ENCODE peak calls at places on chromosome 1, in six cellular contexts. X is neural progenitor cell, Z is mesendoderm, Q is GM23248, P is neuronal stem cell, N is endothelial cell of umbilical vein. K is an unnamed sample.
A peak's percentile ranks its signal among the peaks of the same experiment; 100 is the strongest.

GRCh38 chr1:184315254-184315653 is 71.6 kb upstream of the C1orf21 start:
- DNase-seq in Z (no peak), N (no peak), P (no peak), Q (peak; percentile 75), X (no peak), K (peak; percentile 82)

GRCh38 chr1:94106716-94107115 is 14.2 kb downstream of the ABCA4 start:
- DNase-seq in Q (peak; percentile 22), P (no peak), X (no peak), Z (no peak), N (no peak), K (no peak)

GRCh38 chr1:158931055-158931737 is at the start of gene PYHIN1:
- DNase-seq in P (no peak), X (no peak), N (no peak), Z (no peak), Q (no peak), K (no peak)

GRCh38 chr1:240000634-240001033 is 91.0 kb upstream of the FMN2 start:
- DNase-seq in Q (peak; percentile 79), P (no peak), Z (no peak), N (no peak), X (no peak), K (peak; percentile 86)

GRCh38 chr1:110816945-110817344 is 56.0 kb upstream of the CD53 start:
- DNase-seq in Q (no peak), P (no peak), X (no peak), N (no peak), Z (no peak), K (no peak)

GRCh38 chr1:18666317-18666920 is 35.8 kb downstream of the PAX7 start:
- DNase-seq in X (no peak), Q (no peak), P (no peak), N (no peak), Z (no peak), K (no peak)

GRCh38 chr1:50109647-50110075 is 941 bp downstream of the ELAVL4 start:
- DNase-seq in Q (peak; percentile 4), Z (no peak), X (no peak), N (no peak), P (no peak), K (no peak)

GRCh38 chr1:34681481-34682451 is 73.1 kb upstream of the GJB5 start:
- DNase-seq in X (peak; percentile 62), Q (peak; percentile 45), N (peak; percentile 46), P (peak; percentile 44), Z (peak; percentile 86), K (peak; percentile 62)

GRCh38 chr1:188425687-188426086 is 1596.9 kb downstream of the PLA2G4A start:
- DNase-seq in X (no peak), Z (no peak), N (peak; percentile 45), P (no peak), Q (peak; percentile 16), K (peak; percentile 77)

GRCh38 chr1:65658122-65658521 is 134.6 kb upstream of the PDE4B start:
- DNase-seq in P (no peak), Z (no peak), X (no peak), N (no peak), Q (peak; percentile 44), K (peak; percentile 6)

GRCh38 chr1:109846148-109846547 is 64.5 kb upstream of the CSF1 start:
- DNase-seq in Q (no peak), X (peak; percentile 43), Z (no peak), N (no peak), P (no peak), K (no peak)

GRCh38 chr1:36115931-36116330 is 9.1 kb downstream of the COL8A2 start:
- DNase-seq in X (no peak), N (no peak), P (no peak), Q (peak; percentile 84), Z (no peak), K (peak; percentile 73)

GRCh38 chr1:4397196-4397595 is 257.2 kb upstream of the AJAP1 start:
- DNase-seq in Q (no peak), N (no peak), Z (no peak), P (no peak), X (no peak), K (no peak)

GRCh38 chr1:79899914-79900313 is 893.4 kb upstream of the ADGRL4 start:
- DNase-seq in Q (peak; percentile 98), N (peak; percentile 69), P (no peak), Z (no peak), X (no peak), K (peak; percentile 79)

GRCh38 chr1:16143566-16144324 is 12.1 kb downstream of the EPHA2 start:
- DNase-seq in Z (no peak), P (no peak), X (no peak), Q (no peak), N (no peak), K (no peak)

GRCh38 chr1:219461891-219462528 is 150.9 kb downstream of the ZC3H11B start:
- DNase-seq in X (no peak), Z (no peak), N (no peak), P (no peak), Q (peak; percentile 36), K (no peak)

GRCh38 chr1:110634086-110634454 is 27.9 kb upstream of the KCNA2 start:
- DNase-seq in Q (no peak), N (no peak), Z (no peak), P (no peak), X (no peak), K (no peak)

GRCh38 chr1:204127597-204128242 is 24.1 kb downstream of the ETNK2 start:
- DNase-seq in X (peak; percentile 88), Z (peak; percentile 76), P (peak; percentile 58), Q (peak; percentile 94), N (peak; percentile 79), K (peak; percentile 88)

GRCh38 chr1:217134857-217135568 is 411.8 kb upstream of the ESRRG start:
- DNase-seq in Q (no peak), P (peak; percentile 40), X (peak; percentile 65), N (no peak), Z (peak; percentile 55), K (peak; percentile 13)

GRCh38 chr1:38005195-38006007 is at the start of gene FHL3:
- DNase-seq in Z (peak; percentile 89), X (peak; percentile 87), N (peak; percentile 25), P (peak; percentile 64), Q (peak; percentile 73), K (peak; percentile 66)

GRCh38 chr1:14842891-14843290 is 244.4 kb downstream of the KAZN start:
- DNase-seq in X (no peak), P (no peak), Q (no peak), Z (no peak), N (no peak), K (peak; percentile 51)
- H3K36me3 ChIP-seq in X (no peaks in the 10 kb centered on the region), P (no peaks in the 10 kb centered on the region), Q (no peaks in the 10 kb centered on the region), Z (no peaks in the 10 kb centered on the region), N (no peaks in the 10 kb centered on the region), K (peaks cover 5% of the 10 kb centered on the region)

DNA sequence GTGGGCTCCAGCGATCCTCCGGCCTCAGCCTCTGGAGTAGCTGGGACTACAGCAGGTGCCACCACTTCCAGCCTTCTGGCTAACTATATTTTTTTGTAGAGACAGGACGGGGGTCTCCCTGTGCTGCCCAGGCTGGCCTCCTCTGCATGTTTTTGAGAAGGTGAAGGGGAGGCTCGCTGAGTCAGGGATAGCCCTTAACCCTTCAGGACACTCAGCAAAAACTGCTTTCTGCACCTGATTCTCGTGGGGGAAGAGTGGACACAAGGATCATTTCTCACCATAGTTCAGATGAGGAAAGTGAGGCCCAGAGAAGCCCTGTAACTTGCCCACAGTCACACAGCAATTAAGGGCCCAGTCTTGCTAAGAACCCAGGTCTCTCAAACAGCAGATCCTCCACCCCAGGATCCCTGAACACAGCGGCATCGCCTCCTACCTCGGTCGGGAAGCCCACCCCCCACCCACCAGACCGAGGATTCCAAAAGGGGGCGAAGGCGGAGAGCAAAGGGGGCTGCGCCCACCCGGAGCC is 1.3 kb downstream of the FGR start:
- DNase-seq in X (no peak), Q (no peak), Z (no peak), P (no peak), N (no peak), K (no peak)
- H3K9ac ChIP-seq in X (no peak overlapping the region), Q (peak overlapping the region; percentile 71), Z (peak overlapping the region; percentile 48), P (peak overlapping the region; percentile 1), N (no peak overlapping the region), K (peak overlapping the region; percentile 80)

DNA sequence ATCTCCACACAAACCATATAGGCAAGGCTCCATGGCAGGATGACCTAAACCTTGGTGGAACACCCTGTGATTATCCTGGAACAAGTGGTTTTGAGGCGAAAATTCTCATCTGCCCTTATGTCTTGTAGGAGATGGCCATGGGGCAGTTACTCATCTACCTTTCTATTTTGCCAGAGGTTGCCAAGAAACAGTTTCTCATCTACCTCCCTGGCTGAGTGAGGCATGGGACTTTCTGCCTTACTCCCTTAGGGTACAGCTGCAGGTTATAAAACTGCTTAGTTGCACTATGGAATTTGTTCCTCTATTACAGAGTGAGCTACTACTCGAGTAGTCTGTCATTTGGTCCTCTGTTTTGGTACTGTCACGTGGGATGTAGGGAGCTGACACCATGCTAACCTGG is 31.3 kb upstream of the GUCA2A start:
- DNase-seq in Q (no peak), P (no peak), X (no peak), Z (no peak), N (no peak), K (no peak)
- H3K36me3 ChIP-seq in Q (peaks cover 25% of the 10 kb centered on the region), P (peaks cover 12% of the 10 kb centered on the region), X (peaks cover 10% of the 10 kb centered on the region), Z (peaks cover 3% of the 10 kb centered on the region), N (peaks cover 7% of the 10 kb centered on the region), K (peaks cover 70% of the 10 kb centered on the region)

DNA sequence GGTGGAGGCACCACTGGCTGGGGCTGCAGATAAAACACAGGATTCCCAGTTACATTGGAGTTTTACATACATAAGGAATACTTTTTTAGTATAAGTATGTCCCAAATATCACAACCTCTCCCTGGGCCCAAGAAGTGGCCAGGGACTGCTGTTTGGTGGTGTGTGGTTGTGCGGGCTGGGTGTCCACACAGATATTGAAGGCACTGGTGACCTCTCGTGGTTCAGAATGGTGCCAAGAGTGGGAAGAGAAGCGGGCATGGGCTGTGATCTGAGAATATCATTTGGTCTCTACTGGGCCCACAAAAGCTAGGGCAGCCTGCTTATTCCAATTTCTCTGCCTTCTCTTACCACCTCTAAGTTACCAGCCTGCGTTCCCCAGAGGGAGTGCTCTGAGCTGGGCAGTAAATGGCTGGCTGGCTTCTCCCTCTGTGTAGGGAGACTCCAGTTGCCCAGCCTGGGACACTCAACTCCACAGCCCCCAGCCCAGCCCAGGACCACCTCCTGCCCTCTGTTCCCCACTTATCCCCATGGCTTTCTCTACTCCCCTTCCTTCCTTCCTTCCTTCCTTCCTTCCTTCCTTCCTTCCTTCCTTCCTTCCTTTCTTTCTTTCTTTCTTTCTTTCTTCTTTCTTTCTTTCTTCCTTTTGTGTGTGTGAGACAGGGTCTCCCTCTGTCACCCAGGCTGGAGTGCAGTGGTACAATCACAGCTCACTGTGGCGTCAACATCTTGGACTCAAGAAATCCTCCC is 42.8 kb upstream of the RD3 start:
- DNase-seq in Q (no peak), X (no peak), N (no peak), P (no peak), Z (no peak), K (no peak)
- H3K9ac ChIP-seq in Q (no peak overlapping the region), X (no peak overlapping the region), N (no peak overlapping the region), P (no peak overlapping the region), Z (no peak overlapping the region), K (no peak overlapping the region)

GRCh38 chr1:32048440-32048839 is 24.3 kb upstream of the TMEM39B start:
- DNase-seq in Z (no peak), N (no peak), P (no peak), X (no peak), Q (no peak), K (no peak)
- H3K36me3 ChIP-seq in Z (peaks cover 13% of the 10 kb centered on the region), N (peaks cover 23% of the 10 kb centered on the region), P (peaks cover 32% of the 10 kb centered on the region), X (peaks cover 17% of the 10 kb centered on the region), Q (peaks cover 56% of the 10 kb centered on the region), K (peaks cover 59% of the 10 kb centered on the region)

K was measured in adipocyte.